ENCODE peak calls at places on chromosomes 5 and 9, in five cellular contexts. Q is SK-N-SH, D is right atrium auricular region, B is A549, A is upper lobe of left lung. U is an unnamed sample. For H3K9me3 and H3K4me1, the result is how much of the 10 kb centered on the place peaks cover.

GRCh38 chr5:55816342-55816741 is 34.8 kb upstream of the IL31RA start:
- DNase-seq in Q (no peak), D (no peak), B (peak), A (no peak), U (peak)

GRCh38 chr5:57834829-57835554 is 352.4 kb upstream of the ACTBL2 start:
- DNase-seq in Q (peak), D (no peak), B (peak), A (no peak), U (peak)

GRCh38 chr9:7777776-7778175 is 21.8 kb downstream of the DMAC1 start:
- DNase-seq in Q (no peak), D (no peak), B (no peak), A (no peak), U (peak)

GRCh38 chr9:122827759-122828090 is 663 bp downstream of the PDCL start:
- DNase-seq in Q (no peak), D (no peak), B (peak), A (no peak), U (no peak)

GRCh38 chr5:163894645-163895044 is 389.2 kb downstream of the MAT2B start:
- DNase-seq in Q (no peak), D (no peak), B (no peak), A (no peak), U (no peak)

GRCh38 chr5:54902817-54903473 is 82.4 kb downstream of the ESM1 start:
- DNase-seq in Q (no peak), D (no peak), B (no peak), A (no peak), U (peak)

GRCh38 chr5:68817696-68818695 is 275.8 kb upstream of the SLC30A5 start:
- DNase-seq in Q (no peak), D (no peak), B (no peak), A (no peak), U (no peak)

GRCh38 chr5:18761801-18762200 is 1127.5 kb downstream of the TAF11L14 start:
- DNase-seq in Q (no peak), D (no peak), B (no peak), A (no peak), U (no peak)

GRCh38 chr9:99497641-99498040 is 275.6 kb downstream of the SEC61B start:
- DNase-seq in Q (no peak), D (no peak), B (no peak), A (no peak), U (no peak)

GRCh38 chr5:160242140-160242539 is 12.8 kb downstream of the FABP6 start:
- DNase-seq in Q (no peak), D (no peak), B (no peak), A (no peak), U (no peak)

GRCh38 chr5:151284392-151284967 is 19.1 kb downstream of the SLC36A3 start:
- DNase-seq in Q (no peak), D (no peak), B (peak), A (no peak), U (peak)

GRCh38 chr9:9091387-9091786 is 1291.8 kb upstream of the DMAC1 start:
- DNase-seq in Q (no peak), D (no peak), B (no peak), A (no peak), U (no peak)

GRCh38 chr5:101943784-101944183 is 352.3 kb downstream of the SLCO4C1 start:
- DNase-seq in Q (no peak), D (no peak), B (no peak), A (no peak), U (no peak)

GRCh38 chr5:107669543-107670027 is 1.2 kb downstream of the EFNA5 start:
- DNase-seq in Q (peak), D (no peak), B (peak), A (peak), U (peak)

GRCh38 chr9:134533850-134534585 is 107.6 kb upstream of the COL5A1 start:
- DNase-seq in Q (no peak), D (no peak), B (no peak), A (no peak), U (no peak)
- H3K9me3 ChIP-seq in Q (under half), D (under half), B (under half), A (under half), U (under half)

GRCh38 chr9:125142560-125143376 is 560 bp downstream of the SCAI start:
- DNase-seq in Q (no peak), D (peak), B (no peak), A (no peak), U (peak)
- H3K4me1 ChIP-seq in Q (under half), D (under half), B (under half), A (under half), U (under half)

GRCh38 chr5:131846536-131846935 is 49.7 kb upstream of the FNIP1 start:
- DNase-seq in Q (no peak), D (no peak), B (no peak), A (no peak), U (no peak)
- H3K9me3 ChIP-seq in Q (under half), D (under half), B (under half), A (under half), U (under half)

DNA sequence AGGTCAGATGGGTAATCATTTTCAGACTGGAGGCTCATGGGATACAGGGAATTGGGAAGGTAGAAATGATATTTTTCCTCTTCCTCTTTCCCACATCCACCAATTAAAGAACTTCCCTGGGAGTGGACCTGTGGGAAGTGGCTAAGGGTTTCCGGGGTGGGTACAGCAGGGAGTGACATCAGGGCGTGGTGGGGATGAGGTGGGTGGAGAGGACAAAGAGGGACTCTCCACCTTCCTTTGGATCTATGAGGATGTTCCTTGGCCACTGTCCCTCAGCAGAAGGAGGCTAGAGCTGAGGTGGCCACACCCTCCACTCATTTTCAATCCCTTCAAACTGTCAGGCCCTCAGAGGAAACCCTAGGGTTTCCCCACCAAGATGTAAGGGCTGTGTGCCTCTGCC is 54.7 kb downstream of the IRF1 start:
- DNase-seq in Q (no peak), D (no peak), B (no peak), A (no peak), U (no peak)
- H3K4me1 ChIP-seq in Q (under half), D (half or more), B (under half), A (half or more), U (under half)

DNA sequence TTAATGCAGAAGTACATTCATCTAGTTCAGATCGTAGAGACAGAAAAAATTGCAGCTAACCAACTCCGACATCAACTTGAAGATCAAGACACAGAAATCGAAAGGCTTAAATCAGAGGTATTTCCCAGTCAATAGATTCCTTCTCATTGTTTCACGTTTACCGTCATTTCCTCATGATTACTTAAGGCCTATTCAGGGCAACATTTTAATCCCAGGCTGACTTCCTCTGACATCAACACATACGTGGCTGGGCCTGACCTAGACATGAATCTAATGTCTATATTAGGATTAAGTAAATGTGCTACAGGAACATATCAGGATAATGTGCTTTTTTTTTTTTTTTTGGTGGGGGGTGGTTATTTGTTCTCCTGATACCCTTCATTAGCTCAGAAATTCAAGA is 107.9 kb downstream of the RASGRF2 start:
- DNase-seq in Q (no peak), D (no peak), B (no peak), A (no peak), U (no peak)
- H3K9me3 ChIP-seq in Q (under half), D (under half), B (under half), A (under half), U (under half)

DNA sequence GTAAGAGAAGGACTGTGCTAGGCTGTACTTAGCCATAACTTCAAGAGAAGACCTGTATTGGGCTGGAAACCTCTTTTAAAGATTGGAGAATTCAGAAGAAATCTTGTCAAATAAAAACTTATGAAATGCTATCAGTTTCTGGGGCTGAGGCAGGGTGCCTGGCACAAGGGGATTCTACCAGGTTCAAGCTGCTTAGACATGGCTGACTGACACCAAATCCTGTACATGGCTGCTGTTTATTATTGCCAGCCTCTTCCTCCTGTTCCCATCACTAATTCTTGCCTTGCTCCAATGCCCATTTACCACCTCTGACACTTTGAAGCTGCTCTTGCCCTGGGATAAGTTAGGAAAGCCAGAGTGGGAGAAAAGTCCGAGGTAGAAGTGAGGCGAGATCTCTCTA is 66.4 kb upstream of the TNFAIP8 start:
- DNase-seq in Q (no peak), D (no peak), B (no peak), A (no peak), U (no peak)
- H3K4me1 ChIP-seq in Q (under half), D (under half), B (half or more), A (under half), U (under half)

GRCh38 chr5:139903805-139904565 is 108.4 kb downstream of the PSD2 start:
- DNase-seq in Q (peak), D (no peak), B (no peak), A (no peak), U (no peak)
- H3K9me3 ChIP-seq in Q (under half), D (under half), B (under half), A (under half), U (under half)

GRCh38 chr5:143148461-143149170 is 254.9 kb downstream of the NR3C1 start:
- DNase-seq in Q (no peak), D (no peak), B (no peak), A (peak), U (no peak)

GRCh38 chr5:143149759-143150158 is 253.7 kb downstream of the NR3C1 start:
- DNase-seq in Q (no peak), D (no peak), B (no peak), A (no peak), U (no peak)

GRCh38 chr5:143152445-143152844 is 251.0 kb downstream of the NR3C1 start:
- DNase-seq in Q (no peak), D (no peak), B (no peak), A (no peak), U (no peak)

GRCh38 chr5:143153332-143154119 is 250.0 kb downstream of the NR3C1 start:
- DNase-seq in Q (no peak), D (peak), B (no peak), A (no peak), U (no peak)

GRCh38 chr5:143151056-143151455 is 252.4 kb downstream of the NR3C1 start:
- DNase-seq in Q (no peak), D (no peak), B (no peak), A (no peak), U (no peak)
- H3K4me1 ChIP-seq in Q (under half), D (under half), B (under half), A (under half), U (under half)

DNA sequence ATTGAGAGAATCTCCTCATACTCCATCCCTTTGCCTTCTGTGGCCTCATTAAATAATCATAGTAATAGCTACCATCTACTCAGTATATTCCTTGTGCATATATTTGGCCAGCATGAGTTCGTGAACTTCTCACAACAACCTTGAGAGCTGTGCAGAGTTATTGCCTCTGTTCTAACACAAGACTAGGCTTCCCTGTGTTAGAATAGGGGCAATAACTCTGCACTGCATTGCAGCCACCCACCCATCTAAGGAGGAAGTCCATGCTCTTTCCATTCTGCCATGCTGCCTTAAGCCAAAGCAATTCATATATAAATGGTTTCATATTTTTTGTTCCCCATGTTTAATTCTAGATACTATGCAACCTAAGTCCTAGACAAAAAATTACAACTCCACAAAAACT is 99.2 kb downstream of the ADAMTSL1 start:
- DNase-seq in Q (no peak), D (no peak), B (no peak), A (no peak), U (no peak)
- H3K9me3 ChIP-seq in Q (under half), D (under half), B (under half), A (under half), U (under half)